ENCODE peak calls at places on chromosomes 5 and 9, in five cellular contexts. H is CD4-positive, alpha-beta T cell; W is CD8-positive, alpha-beta T cell; B is PC-9; P is heart right ventricle. I is an unnamed sample. For H3K9me3, the result is how much of the 10 kb centered on the place peaks cover.

GRCh38 chr5:41925555-41925946 is 470 bp downstream of the FBXO4 start:
- DNase-seq in H (no peak), W (no peak), B (no peak), P (no peak), I (no peak)

GRCh38 chr9:91986248-91986647 is 36.2 kb upstream of the ROR2 start:
- DNase-seq in H (no peak), W (no peak), B (no peak), P (no peak), I (no peak)

GRCh38 chr5:10607023-10607665 is 43.3 kb downstream of the ANKRD33B start:
- DNase-seq in H (no peak), W (no peak), B (no peak), P (peak), I (no peak)

GRCh38 chr9:26604076-26604662 is 288.4 kb downstream of the CAAP1 start:
- DNase-seq in H (no peak), W (no peak), B (no peak), P (no peak), I (no peak)

GRCh38 chr5:24621809-24622208 is 23.0 kb downstream of the CDH10 start:
- DNase-seq in H (no peak), W (no peak), B (no peak), P (no peak), I (no peak)

GRCh38 chr5:54525226-54525625 is 7.7 kb downstream of the SNX18 start:
- DNase-seq in H (no peak), W (no peak), B (no peak), P (no peak), I (no peak)

GRCh38 chr5:9198399-9198798 is 347.5 kb downstream of the SEMA5A start:
- DNase-seq in H (no peak), W (no peak), B (no peak), P (no peak), I (no peak)

GRCh38 chr9:89444212-89444611 is 53.7 kb downstream of the SEMA4D start:
- DNase-seq in H (peak), W (peak), B (no peak), P (no peak), I (peak)

GRCh38 chr9:111000202-111000601 is 38.1 kb downstream of the LPAR1 start:
- DNase-seq in H (no peak), W (no peak), B (no peak), P (no peak), I (no peak)

GRCh38 chr9:14203366-14204056 is 110.4 kb downstream of the NFIB start:
- DNase-seq in H (no peak), W (no peak), B (no peak), P (peak), I (no peak)

GRCh38 chr5:146965781-146966659 is 87.5 kb upstream of the PPP2R2B start:
- DNase-seq in H (no peak), W (peak), B (peak), P (no peak), I (peak)

GRCh38 chr5:78008356-78008967 is 232.3 kb upstream of the TBCA start:
- DNase-seq in H (no peak), W (no peak), B (no peak), P (no peak), I (no peak)

GRCh38 chr9:113620377-113621161 is 157.0 kb downstream of the RGS3 start:
- DNase-seq in H (peak), W (no peak), B (peak), P (peak), I (no peak)

GRCh38 chr9:117365438-117365837 is 49.4 kb downstream of the ASTN2 start:
- DNase-seq in H (no peak), W (no peak), B (no peak), P (no peak), I (no peak)

GRCh38 chr9:138044485-138045383 is 167.2 kb downstream of the CACNA1B start:
- DNase-seq in H (peak), W (no peak), B (no peak), P (no peak), I (no peak)

GRCh38 chr9:138043061-138043410 is 165.5 kb downstream of the CACNA1B start:
- DNase-seq in H (no peak), W (no peak), B (no peak), P (no peak), I (no peak)

GRCh38 chr9:138042146-138042545 is 164.6 kb downstream of the CACNA1B start:
- DNase-seq in H (peak), W (no peak), B (no peak), P (no peak), I (no peak)

GRCh38 chr9:138042640-138043039 is 165.1 kb downstream of the CACNA1B start:
- DNase-seq in H (peak), W (no peak), B (no peak), P (no peak), I (no peak)

DNA sequence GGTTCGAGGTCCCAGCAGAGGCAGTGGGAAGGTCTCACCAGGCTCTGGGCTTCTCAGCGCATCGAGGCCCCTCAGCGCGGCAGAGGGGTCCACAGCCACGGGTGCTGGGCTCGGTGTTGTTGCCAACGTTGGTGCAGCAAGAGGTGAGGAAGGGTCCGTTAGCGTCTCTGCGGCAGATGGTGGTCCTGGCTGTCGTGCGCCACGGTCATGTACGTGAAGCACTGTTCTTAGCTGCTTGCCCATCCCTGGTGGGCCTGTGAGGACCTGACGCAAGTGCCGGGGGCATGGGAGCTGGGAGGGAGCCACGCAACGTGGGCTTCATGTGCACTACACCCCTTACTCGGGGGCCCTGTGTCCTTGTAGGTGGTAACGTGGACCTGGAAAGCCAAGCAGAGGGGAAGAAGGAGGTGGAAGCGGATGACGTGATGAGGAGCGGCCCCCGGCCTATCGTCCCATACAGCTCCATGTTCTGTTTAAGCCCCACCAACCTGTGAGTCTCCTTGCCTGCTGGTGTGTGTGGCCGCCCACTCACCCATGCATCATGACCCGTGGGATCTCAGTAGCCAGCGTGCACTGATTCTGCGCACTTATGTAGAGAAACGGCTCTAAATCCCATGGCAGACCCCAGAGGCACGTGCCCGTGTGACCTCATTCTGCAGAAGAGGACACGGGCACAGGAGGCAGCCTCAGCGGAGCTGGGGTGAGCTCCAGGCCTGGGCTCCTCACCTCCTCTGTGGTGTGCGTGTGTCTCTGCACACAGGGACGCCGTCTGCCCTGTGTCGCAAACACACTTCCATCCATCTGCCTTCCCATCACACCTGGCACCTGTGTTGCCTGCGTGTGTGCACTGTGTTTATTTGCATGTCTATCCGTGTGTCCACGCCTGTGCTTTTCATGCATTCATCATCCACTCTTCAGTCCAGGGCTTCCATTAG is 166.1 kb downstream of the CACNA1B start:
- DNase-seq in H (peak), W (no peak), B (no peak), P (no peak), I (no peak)
- H3K9me3 ChIP-seq in H (under half), W (under half), B (under half), P (under half), I (under half)

GRCh38 chr5:96952946-96953730 is 17.3 kb downstream of the LNPEP start:
- DNase-seq in H (no peak), W (no peak), B (no peak), P (no peak), I (no peak)

GRCh38 chr5:96946381-96946780 is 10.5 kb downstream of the LNPEP start:
- DNase-seq in H (no peak), W (no peak), B (no peak), P (no peak), I (no peak)

GRCh38 chr5:96957125-96958041 is 21.5 kb downstream of the LNPEP start:
- DNase-seq in H (no peak), W (no peak), B (no peak), P (no peak), I (no peak)

DNA sequence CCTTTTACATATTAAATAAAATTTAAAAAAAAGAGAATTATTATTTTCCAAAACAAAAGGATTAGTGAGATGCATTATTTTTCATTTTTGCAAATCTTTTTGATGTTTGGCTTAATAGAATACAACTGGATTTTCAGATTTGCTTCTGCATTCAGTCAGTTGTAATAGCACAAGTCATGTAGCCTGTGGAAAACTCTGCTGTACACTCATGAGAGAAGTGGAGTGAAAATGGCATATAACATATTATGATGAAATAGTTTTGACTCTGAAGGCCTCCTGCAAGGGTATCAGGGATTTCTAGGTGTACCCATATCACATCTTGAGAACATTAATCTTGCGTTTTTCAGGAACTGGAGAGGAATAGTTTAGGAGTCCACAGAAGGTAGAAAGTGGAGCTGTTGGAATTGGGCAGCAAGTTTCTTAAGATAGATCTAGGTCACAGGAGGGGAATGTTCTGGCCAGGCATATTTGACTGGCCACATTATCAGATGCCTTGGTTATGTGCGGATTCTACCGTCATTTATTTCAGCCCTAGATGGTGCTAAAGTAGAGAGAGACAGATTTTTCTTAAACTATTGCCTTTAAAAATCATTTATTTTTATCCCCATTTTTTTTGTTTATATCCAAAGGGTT is 16.4 kb downstream of the LNPEP start:
- DNase-seq in H (no peak), W (no peak), B (no peak), P (no peak), I (no peak)
- H3K9me3 ChIP-seq in H (under half), W (under half), B (under half), P (under half), I (under half)

GRCh38 chr9:127520941-127521918 is 69.9 kb downstream of the LRSAM1 start:
- DNase-seq in H (no peak), W (no peak), B (no peak), P (no peak), I (no peak)

GRCh38 chr9:127521919-127522304 is 70.6 kb downstream of the LRSAM1 start:
- DNase-seq in H (no peak), W (no peak), B (peak), P (peak), I (no peak)

GRCh38 chr9:127522727-127523126 is 71.4 kb downstream of the LRSAM1 start:
- DNase-seq in H (no peak), W (no peak), B (peak), P (no peak), I (no peak)

GRCh38 chr9:127524373-127524772 is 73.1 kb downstream of the LRSAM1 start:
- DNase-seq in H (no peak), W (no peak), B (no peak), P (no peak), I (no peak)

DNA sequence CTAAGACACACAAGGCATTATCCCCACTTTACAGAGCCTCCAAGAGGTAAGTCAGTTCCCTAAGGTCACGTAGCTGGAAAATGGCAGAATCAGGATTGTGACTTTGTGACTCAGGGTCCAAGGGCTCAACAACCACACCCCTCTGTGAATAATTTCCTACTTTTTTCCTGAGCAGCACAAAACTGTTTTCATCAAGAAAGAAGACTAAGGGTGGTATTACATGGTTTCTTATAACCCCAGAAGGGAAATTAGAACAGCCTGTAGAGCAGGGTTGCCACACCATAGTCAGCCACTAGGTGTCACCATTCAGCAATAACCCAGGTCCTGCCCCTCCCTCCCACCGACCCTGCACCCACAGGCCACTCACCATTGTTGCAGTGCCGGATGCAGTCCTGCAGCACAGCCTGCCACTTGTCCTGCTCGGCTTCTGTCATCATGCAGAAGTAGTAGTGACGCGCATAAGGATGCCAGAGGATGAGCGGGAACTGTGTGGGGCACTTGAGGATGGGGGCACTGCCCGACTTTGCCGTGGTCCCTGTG is 72.1 kb downstream of the LRSAM1 start:
- DNase-seq in H (no peak), W (peak), B (no peak), P (no peak), I (no peak)
- H3K9me3 ChIP-seq in H (under half), W (under half), B (under half), P (under half), I (under half)

GRCh38 chr9:130381660-130382059 is 63.1 kb upstream of the ASS1 start:
- DNase-seq in H (no peak), W (no peak), B (no peak), P (no peak), I (no peak)
- H3K9me3 ChIP-seq in H (under half), W (under half), B (under half), P (under half), I (under half)

GRCh38 chr9:101400120-101400519 is 1.5 kb downstream of the ZNF189 start:
- DNase-seq in H (no peak), W (no peak), B (no peak), P (no peak), I (no peak)

GRCh38 chr9:101408374-101409078 is 9.9 kb downstream of the ZNF189 start:
- DNase-seq in H (no peak), W (no peak), B (no peak), P (no peak), I (no peak)

GRCh38 chr9:101398930-101399640 is 434 bp downstream of the ZNF189 start:
- DNase-seq in H (no peak), W (no peak), B (no peak), P (no peak), I (no peak)

GRCh38 chr9:101399641-101399965 is 952 bp downstream of the ZNF189 start:
- DNase-seq in H (no peak), W (no peak), B (no peak), P (no peak), I (no peak)

GRCh38 chr9:101403886-101404285 is 5.2 kb downstream of the ZNF189 start:
- DNase-seq in H (no peak), W (no peak), B (no peak), P (no peak), I (no peak)
- H3K9me3 ChIP-seq in H (under half), W (under half), B (half or more), P (under half), I (under half)

GRCh38 chr5:39235648-39236047 is 16.3 kb upstream of the FYB1 start:
- DNase-seq in H (no peak), W (no peak), B (no peak), P (no peak), I (no peak)
- H3K9me3 ChIP-seq in H (under half), W (under half), B (under half), P (under half), I (under half)

GRCh38 chr9:40911647-40912046 is 216.8 kb downstream of the FOXD4L6 start:
- DNase-seq in H (no peak), W (no peak), B (no peak), P (no peak), I (no peak)
- H3K9me3 ChIP-seq in H (half or more), W (half or more), B (under half), P (half or more), I (half or more)

DNA sequence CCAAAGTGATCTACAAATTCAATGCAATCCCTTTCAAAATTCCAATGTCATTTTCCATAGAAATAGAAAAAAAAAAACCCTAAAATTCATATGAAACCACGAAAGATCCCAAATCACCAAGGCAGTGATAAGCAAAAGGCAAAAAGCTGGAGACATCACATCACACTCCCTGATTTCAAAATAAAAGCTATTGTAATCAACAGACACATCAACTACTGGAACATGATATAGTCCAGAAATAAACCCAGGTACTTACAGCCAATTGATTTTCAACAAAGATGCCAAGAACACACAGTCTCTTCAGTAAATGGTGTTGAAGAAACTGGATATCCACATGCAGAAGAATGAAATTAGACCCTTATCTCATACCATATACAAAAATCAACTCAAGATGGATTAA is 224.0 kb downstream of the WDR70 start:
- DNase-seq in H (no peak), W (no peak), B (no peak), P (no peak), I (no peak)
- H3K9me3 ChIP-seq in H (under half), W (under half), B (under half), P (under half), I (under half)

DNA sequence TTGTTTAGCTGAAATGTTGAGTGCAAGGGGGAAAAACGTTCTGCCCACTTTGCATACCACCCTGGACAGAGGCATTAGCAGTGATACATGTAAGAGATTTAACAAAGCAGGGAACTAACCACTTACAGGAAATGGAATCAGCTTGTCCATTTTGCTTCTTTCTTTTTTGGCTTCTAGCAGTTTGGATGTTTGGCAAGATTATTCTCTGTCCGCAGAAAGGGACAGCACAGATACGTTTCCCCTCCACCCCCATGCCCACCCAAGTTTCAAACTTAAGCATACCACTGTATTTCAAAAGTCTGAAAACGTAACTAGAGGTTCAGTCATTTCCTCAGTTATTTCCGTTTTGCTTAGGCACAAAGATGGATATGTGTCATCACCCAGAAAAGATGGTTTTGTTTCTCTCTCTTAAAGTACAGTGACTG is 118.4 kb downstream of the GDNF start:
- DNase-seq in H (no peak), W (no peak), B (no peak), P (no peak), I (no peak)
- H3K9me3 ChIP-seq in H (under half), W (under half), B (under half), P (under half), I (under half)

DNA sequence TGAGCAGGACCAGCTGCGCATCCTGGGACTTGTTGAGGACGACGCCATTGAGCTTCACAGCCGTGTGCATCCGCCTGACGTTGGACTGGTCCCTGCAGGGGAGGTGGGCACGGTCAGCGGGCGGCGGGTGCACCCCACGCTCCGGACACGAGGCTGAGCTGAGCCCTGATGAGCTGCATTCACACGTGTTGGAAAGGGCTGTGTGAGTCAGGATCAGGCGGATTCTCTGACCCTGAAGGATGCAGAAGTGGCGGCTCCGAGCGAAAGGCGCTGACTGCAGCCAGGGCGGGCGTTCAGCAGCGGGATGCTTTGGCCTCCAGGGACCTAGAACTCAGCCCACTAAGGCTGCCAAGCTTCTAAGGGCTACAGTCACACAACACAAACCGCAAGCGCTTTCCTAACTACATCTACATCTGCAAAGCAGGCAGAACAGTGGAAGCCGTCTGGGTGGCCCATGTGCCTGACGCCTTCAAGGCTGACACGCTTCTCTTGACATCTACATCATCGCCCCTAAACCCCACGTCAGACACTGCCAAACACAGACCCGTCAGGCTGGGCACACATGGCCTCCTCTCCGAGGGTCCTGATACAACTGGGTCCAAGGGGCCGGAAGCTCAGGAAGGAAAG is 44.9 kb downstream of the NKD2 start:
- DNase-seq in H (no peak), W (no peak), B (no peak), P (peak), I (no peak)
- H3K9me3 ChIP-seq in H (under half), W (under half), B (under half), P (under half), I (under half)

I was measured in T-helper 17 cell.